ENCODE peak calls at places on chromosomes 7 and 10, in ten cellular contexts. One of them, this sample, is unnamed.
A peak's percentile ranks its signal among the peaks of the same experiment; 100 is the strongest.

GRCh38 chr10:49484501-49485230 is 54.3 kb downstream of the ERCC6 start:
- DNase-seq in HL-60: no peak
- DNase-seq in breast epithelium: no peak
- DNase-seq in astrocyte of the cerebellum: no peak
- DNase-seq in body of pancreas: no peak
- DNase-seq in stomach: no peak
- DNase-seq in heart left ventricle: no peak
- DNase-seq in fibroblast of pulmonary artery: peak; percentile 49
- DNase-seq in ascending aorta: no peak
- DNase-seq in fibroblast of the aortic adventitia: peak; percentile 56
- DNase-seq in this sample: peak; percentile 40

GRCh38 chr7:925601-926000 is 28.9 kb downstream of the ADAP1 start:
- DNase-seq in astrocyte of the cerebellum: no peak
- DNase-seq in stomach: peak; percentile 41
- DNase-seq in HL-60: no peak
- DNase-seq in heart left ventricle: peak; percentile 72
- DNase-seq in body of pancreas: peak; percentile 26
- DNase-seq in fibroblast of pulmonary artery: no peak
- DNase-seq in breast epithelium: peak; percentile 49
- DNase-seq in ascending aorta: no peak
- DNase-seq in fibroblast of the aortic adventitia: no peak
- DNase-seq in this sample: no peak

GRCh38 chr7:101633516-101633915 is 4.4 kb upstream of the MYL10 start:
- DNase-seq in stomach: no peak
- DNase-seq in body of pancreas: no peak
- DNase-seq in breast epithelium: no peak
- DNase-seq in astrocyte of the cerebellum: no peak
- DNase-seq in HL-60: no peak
- DNase-seq in heart left ventricle: no peak
- DNase-seq in ascending aorta: no peak
- DNase-seq in fibroblast of pulmonary artery: no peak
- DNase-seq in fibroblast of the aortic adventitia: no peak
- DNase-seq in this sample: no peak

GRCh38 chr7:80047856-80048459 is 86.7 kb upstream of the GNAI1 start:
- DNase-seq in ascending aorta: no peak
- DNase-seq in stomach: no peak
- DNase-seq in astrocyte of the cerebellum: no peak
- DNase-seq in body of pancreas: no peak
- DNase-seq in heart left ventricle: no peak
- DNase-seq in breast epithelium: no peak
- DNase-seq in HL-60: no peak
- DNase-seq in fibroblast of pulmonary artery: peak; percentile 35
- DNase-seq in fibroblast of the aortic adventitia: peak; percentile 46
- DNase-seq in this sample: peak; percentile 8

GRCh38 chr10:128739937-128740336 is 613.7 kb upstream of the MKI67 start:
- DNase-seq in stomach: no peak
- DNase-seq in fibroblast of the aortic adventitia: no peak
- DNase-seq in fibroblast of pulmonary artery: no peak
- DNase-seq in heart left ventricle: no peak
- DNase-seq in astrocyte of the cerebellum: no peak
- DNase-seq in HL-60: no peak
- DNase-seq in breast epithelium: no peak
- DNase-seq in ascending aorta: no peak
- DNase-seq in body of pancreas: no peak
- DNase-seq in this sample: no peak

GRCh38 chr7:17402628-17403278 is 104.3 kb downstream of the AHR start:
- DNase-seq in astrocyte of the cerebellum: no peak
- DNase-seq in body of pancreas: no peak
- DNase-seq in ascending aorta: no peak
- DNase-seq in heart left ventricle: no peak
- DNase-seq in HL-60: no peak
- DNase-seq in stomach: no peak
- DNase-seq in fibroblast of pulmonary artery: no peak
- DNase-seq in breast epithelium: no peak
- DNase-seq in fibroblast of the aortic adventitia: no peak
- DNase-seq in this sample: no peak

GRCh38 chr10:26860026-26860541 is 674 bp downstream of the ABI1 start:
- DNase-seq in stomach: peak; percentile 46
- DNase-seq in astrocyte of the cerebellum: peak; percentile 36
- DNase-seq in body of pancreas: peak; percentile 61
- DNase-seq in HL-60: no peak
- DNase-seq in fibroblast of the aortic adventitia: peak; percentile 69
- DNase-seq in breast epithelium: peak; percentile 63
- DNase-seq in heart left ventricle: peak; percentile 71
- DNase-seq in ascending aorta: peak; percentile 30
- DNase-seq in fibroblast of pulmonary artery: peak; percentile 76
- DNase-seq in this sample: peak; percentile 75

GRCh38 chr7:50317221-50317678 is 12.7 kb downstream of the IKZF1 start:
- DNase-seq in fibroblast of pulmonary artery: no peak
- DNase-seq in breast epithelium: no peak
- DNase-seq in HL-60: no peak
- DNase-seq in stomach: no peak
- DNase-seq in ascending aorta: no peak
- DNase-seq in astrocyte of the cerebellum: no peak
- DNase-seq in heart left ventricle: no peak
- DNase-seq in body of pancreas: no peak
- DNase-seq in fibroblast of the aortic adventitia: no peak
- DNase-seq in this sample: no peak

GRCh38 chr7:148700693-148701092 is 2.0 kb downstream of the CUL1 start:
- DNase-seq in breast epithelium: no peak
- DNase-seq in astrocyte of the cerebellum: peak; percentile 27
- DNase-seq in stomach: no peak
- DNase-seq in ascending aorta: no peak
- DNase-seq in fibroblast of pulmonary artery: peak; percentile 40
- DNase-seq in heart left ventricle: no peak
- DNase-seq in body of pancreas: no peak
- DNase-seq in fibroblast of the aortic adventitia: peak; percentile 27
- DNase-seq in HL-60: no peak
- DNase-seq in this sample: peak; percentile 44

GRCh38 chr10:30154126-30154525 is 94.7 kb upstream of the JCAD start:
- DNase-seq in breast epithelium: no peak
- DNase-seq in fibroblast of the aortic adventitia: no peak
- DNase-seq in body of pancreas: no peak
- DNase-seq in ascending aorta: no peak
- DNase-seq in fibroblast of pulmonary artery: no peak
- DNase-seq in HL-60: no peak
- DNase-seq in astrocyte of the cerebellum: no peak
- DNase-seq in heart left ventricle: no peak
- DNase-seq in stomach: no peak
- DNase-seq in this sample: no peak

GRCh38 chr10:131448171-131448570 is 136.7 kb upstream of the TCERG1L start:
- DNase-seq in ascending aorta: no peak
- DNase-seq in astrocyte of the cerebellum: no peak
- DNase-seq in fibroblast of pulmonary artery: no peak
- DNase-seq in heart left ventricle: no peak
- DNase-seq in fibroblast of the aortic adventitia: no peak
- DNase-seq in body of pancreas: no peak
- DNase-seq in stomach: no peak
- DNase-seq in breast epithelium: no peak
- DNase-seq in HL-60: no peak
- DNase-seq in this sample: no peak

GRCh38 chr10:7956508-7956907 is 98.0 kb upstream of the GATA3 start:
- DNase-seq in ascending aorta: no peak
- DNase-seq in stomach: no peak
- DNase-seq in body of pancreas: no peak
- DNase-seq in astrocyte of the cerebellum: peak; percentile 42
- DNase-seq in heart left ventricle: no peak
- DNase-seq in fibroblast of pulmonary artery: peak; percentile 86
- DNase-seq in HL-60: peak; percentile 2
- DNase-seq in fibroblast of the aortic adventitia: peak; percentile 85
- DNase-seq in breast epithelium: no peak
- DNase-seq in this sample: peak; percentile 86

DNA sequence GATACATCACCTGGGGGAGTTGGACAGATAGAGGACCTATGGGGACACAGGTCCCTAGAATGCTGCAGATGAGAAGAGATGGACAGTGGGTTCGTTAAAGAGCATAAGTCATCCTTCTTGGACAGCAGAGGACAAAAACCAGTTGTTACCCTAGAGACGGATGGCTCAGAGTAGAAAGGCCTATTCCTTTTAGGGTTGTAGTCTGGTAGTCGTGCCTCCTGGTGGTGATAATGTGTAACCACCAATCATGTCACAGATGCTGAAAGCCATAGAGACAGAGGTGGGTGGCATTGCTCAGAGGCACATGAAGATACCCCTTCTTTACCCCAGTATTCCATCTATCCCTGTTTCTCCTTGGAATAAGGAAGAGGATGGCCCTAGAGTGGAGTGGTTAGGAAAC is 554.6 kb downstream of the SORCS1 start:
- DNase-seq in fibroblast of the aortic adventitia: no peak
- DNase-seq in body of pancreas: no peak
- DNase-seq in ascending aorta: no peak
- DNase-seq in fibroblast of pulmonary artery: peak; percentile 10
- DNase-seq in astrocyte of the cerebellum: no peak
- DNase-seq in HL-60: no peak
- DNase-seq in heart left ventricle: no peak
- DNase-seq in breast epithelium: no peak
- DNase-seq in stomach: no peak
- DNase-seq in this sample: no peak
- TF ChIP-seq CTCF in fibroblast of the aortic adventitia: peak; percentile 13
- TF ChIP-seq CTCF in body of pancreas: no peak
- TF ChIP-seq CTCF in ascending aorta: no peak
- TF ChIP-seq CTCF in fibroblast of pulmonary artery: peak; percentile 27
- TF ChIP-seq CTCF in astrocyte of the cerebellum: peak; percentile 21
- TF ChIP-seq CTCF in HL-60: no peak
- TF ChIP-seq CTCF in heart left ventricle: no peak
- TF ChIP-seq CTCF in breast epithelium: no peak
- TF ChIP-seq CTCF in stomach: no peak
- TF ChIP-seq CTCF in this sample: peak; percentile 16

DNA sequence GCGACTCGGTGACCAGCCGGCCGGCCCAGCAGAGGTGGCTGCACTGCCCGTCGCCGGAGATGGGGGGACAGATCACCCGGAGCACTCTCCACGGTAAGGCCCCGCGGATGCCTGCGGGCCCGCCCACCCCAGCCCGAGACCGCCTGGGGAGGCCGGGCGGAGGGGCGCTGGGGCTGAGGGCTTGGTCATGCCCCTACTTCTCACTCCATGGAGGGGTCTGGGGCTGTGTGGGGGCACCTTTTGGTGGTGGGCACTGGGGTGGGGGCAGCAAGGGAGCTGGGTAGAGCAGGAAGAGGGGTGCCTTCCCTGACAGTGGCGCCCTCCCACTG is 61.8 kb downstream of the NEURL1 start:
- DNase-seq in stomach: no peak
- DNase-seq in fibroblast of the aortic adventitia: no peak
- DNase-seq in breast epithelium: no peak
- DNase-seq in ascending aorta: no peak
- DNase-seq in heart left ventricle: no peak
- DNase-seq in astrocyte of the cerebellum: no peak
- DNase-seq in body of pancreas: no peak
- DNase-seq in HL-60: no peak
- DNase-seq in fibroblast of pulmonary artery: no peak
- DNase-seq in this sample: no peak
- H3K4me3 ChIP-seq in stomach: peak overlapping the region; percentile 43
- H3K4me3 ChIP-seq in fibroblast of the aortic adventitia: peak overlapping the region; percentile 57
- H3K4me3 ChIP-seq in breast epithelium: peak overlapping the region; percentile 76
- H3K4me3 ChIP-seq in ascending aorta: peak overlapping the region; percentile 59
- H3K4me3 ChIP-seq in heart left ventricle: peak overlapping the region; percentile 46
- H3K4me3 ChIP-seq in astrocyte of the cerebellum: peak overlapping the region; percentile 23
- H3K4me3 ChIP-seq in body of pancreas: no peak overlapping the region
- H3K4me3 ChIP-seq in HL-60: peak overlapping the region; percentile 34
- H3K4me3 ChIP-seq in fibroblast of pulmonary artery: peak overlapping the region; percentile 24
- H3K4me3 ChIP-seq in this sample: peak overlapping the region; percentile 36

DNA sequence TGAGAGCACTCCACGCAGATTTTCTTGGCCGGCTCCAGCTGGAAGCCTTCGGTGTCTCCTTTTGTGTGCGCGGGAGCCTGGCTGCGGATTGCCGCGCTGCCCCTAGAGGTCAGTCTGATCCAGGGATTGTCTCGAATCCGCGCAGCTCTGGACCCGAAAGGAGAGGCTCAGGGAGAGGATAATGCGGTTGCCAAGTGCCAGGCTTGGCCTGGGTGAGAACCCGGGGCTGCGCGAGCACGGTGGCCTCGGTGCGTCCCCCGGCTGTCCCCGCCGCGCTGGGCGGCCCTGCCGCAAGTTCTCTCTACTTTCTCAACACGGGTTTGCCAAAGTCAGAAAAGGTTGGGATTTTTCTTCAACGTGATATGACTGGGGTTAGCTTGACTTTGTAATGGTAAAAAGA is 140.9 kb downstream of the ADCYAP1R1 start:
- DNase-seq in body of pancreas: peak; percentile 56
- DNase-seq in stomach: peak; percentile 73
- DNase-seq in heart left ventricle: peak; percentile 75
- DNase-seq in fibroblast of pulmonary artery: peak; percentile 46
- DNase-seq in breast epithelium: peak; percentile 66
- DNase-seq in ascending aorta: no peak
- DNase-seq in HL-60: no peak
- DNase-seq in astrocyte of the cerebellum: peak; percentile 9
- DNase-seq in fibroblast of the aortic adventitia: peak; percentile 33
- DNase-seq in this sample: peak; percentile 30
- TF ChIP-seq CTCF in body of pancreas: peak; percentile 56
- TF ChIP-seq CTCF in stomach: no peak
- TF ChIP-seq CTCF in heart left ventricle: peak; percentile 81
- TF ChIP-seq CTCF in fibroblast of pulmonary artery: peak; percentile 76
- TF ChIP-seq CTCF in breast epithelium: peak; percentile 27
- TF ChIP-seq CTCF in ascending aorta: no peak
- TF ChIP-seq CTCF in HL-60: peak; percentile 71
- TF ChIP-seq CTCF in astrocyte of the cerebellum: peak; percentile 84
- TF ChIP-seq CTCF in fibroblast of the aortic adventitia: peak; percentile 77
- TF ChIP-seq CTCF in this sample: peak; percentile 72

GRCh38 chr7:96028729-96029128 is 256.4 kb downstream of the DYNC1I1 start:
- DNase-seq in astrocyte of the cerebellum: no peak
- DNase-seq in breast epithelium: no peak
- DNase-seq in stomach: no peak
- DNase-seq in ascending aorta: no peak
- DNase-seq in body of pancreas: no peak
- DNase-seq in HL-60: no peak
- DNase-seq in fibroblast of pulmonary artery: no peak
- DNase-seq in heart left ventricle: no peak
- DNase-seq in fibroblast of the aortic adventitia: no peak
- DNase-seq in this sample: no peak
- H3K4me3 ChIP-seq in astrocyte of the cerebellum: no peak overlapping the region
- H3K4me3 ChIP-seq in breast epithelium: no peak overlapping the region
- H3K4me3 ChIP-seq in stomach: no peak overlapping the region
- H3K4me3 ChIP-seq in ascending aorta: no peak overlapping the region
- H3K4me3 ChIP-seq in body of pancreas: no peak overlapping the region
- H3K4me3 ChIP-seq in HL-60: no peak overlapping the region
- H3K4me3 ChIP-seq in fibroblast of pulmonary artery: no peak overlapping the region
- H3K4me3 ChIP-seq in heart left ventricle: no peak overlapping the region
- H3K4me3 ChIP-seq in fibroblast of the aortic adventitia: no peak overlapping the region
- H3K4me3 ChIP-seq in this sample: no peak overlapping the region

This sample was measured in AG10803.